ENCODE peak calls at places on chromosome 5, in seven cellular contexts. G is WTC11, O is MM.1S, C is T follicular helper cell, K is dermis microvascular lymphatic vessel endothelial cell, H is mucosa of descending colon, E is pancreas. R is an unnamed sample.

GRCh38 chr5:136613243-136613642 is 247.9 kb upstream of the TRPC7 start:
- DNase-seq in E (no peak), C (no peak), H (no peak), G (no peak), O (no peak), K (no peak), R (no peak)

GRCh38 chr5:114477816-114478330 is 116.0 kb downstream of the KCNN2 start:
- DNase-seq in G (no peak), H (no peak), K (no peak), O (no peak), C (no peak), E (no peak), R (no peak)

GRCh38 chr5:74499236-74499635 is 141.3 kb downstream of the ENC1 start:
- DNase-seq in H (no peak), O (no peak), E (no peak), C (no peak), G (no peak), K (no peak), R (no peak)

GRCh38 chr5:180604271-180604670 is 13.0 kb upstream of the SCGB3A1 start:
- DNase-seq in K (no peak), G (no peak), C (no peak), O (no peak), E (no peak), H (peak; percentile 23), R (no peak)

GRCh38 chr5:151205411-151205810 is 18.5 kb downstream of the CCDC69 start:
- DNase-seq in G (no peak), H (no peak), K (no peak), O (no peak), E (peak; percentile 30), C (no peak), R (peak; percentile 63)

GRCh38 chr5:176383248-176383905 is 5.0 kb downstream of the NOP16 start:
- DNase-seq in H (peak; percentile 48), G (no peak), C (no peak), E (peak; percentile 30), O (no peak), K (no peak), R (no peak)

GRCh38 chr5:170769236-170769635 is 14.3 kb upstream of the GABRP start:
- DNase-seq in K (no peak), C (no peak), H (no peak), O (no peak), G (no peak), E (no peak), R (no peak)

GRCh38 chr5:55187370-55187769 is 14.4 kb upstream of the CDC20B start:
- DNase-seq in C (no peak), K (peak; percentile 39), E (no peak), H (no peak), G (no peak), O (peak; percentile 32), R (no peak)

GRCh38 chr5:55570026-55570425 is 35.3 kb upstream of the PLPP1 start:
- DNase-seq in K (no peak), C (no peak), G (no peak), O (no peak), H (no peak), E (no peak), R (peak; percentile 42)

GRCh38 chr5:24385617-24386016 is 259.2 kb downstream of the CDH10 start:
- DNase-seq in K (no peak), C (no peak), H (no peak), E (no peak), G (no peak), O (no peak), R (no peak)

GRCh38 chr5:76199321-76200318 is 116.4 kb downstream of the SV2C start:
- DNase-seq in H (no peak), C (no peak), G (no peak), K (no peak), O (no peak), E (no peak), R (no peak)

GRCh38 chr5:36878421-36879088 is 2.0 kb downstream of the NIPBL start:
- DNase-seq in G (peak; percentile 66), H (no peak), O (no peak), E (peak; percentile 45), C (no peak), K (peak; percentile 64), R (peak; percentile 89)

GRCh38 chr5:1746371-1747078 is 53.1 kb downstream of the MRPL36 start:
- DNase-seq in K (no peak), H (no peak), G (peak; percentile 8), E (peak; percentile 49), C (no peak), O (no peak), R (no peak)

GRCh38 chr5:137621861-137622823 is 113.7 kb downstream of the KLHL3 start:
- DNase-seq in E (no peak), O (no peak), G (no peak), K (no peak), H (no peak), C (no peak), R (no peak)

GRCh38 chr5:120228262-120229031 is 235.7 kb upstream of the PRR16 start:
- DNase-seq in C (no peak), G (peak; percentile 31), K (no peak), O (no peak), E (no peak), H (no peak), R (peak; percentile 45)

GRCh38 chr5:61115968-61116367 is 46.3 kb downstream of the SMIM15 start:
- DNase-seq in K (no peak), O (peak; percentile 70), C (no peak), E (no peak), G (no peak), H (no peak), R (no peak)

GRCh38 chr5:157059891-157060290 is 975 bp upstream of the HAVCR1 start:
- DNase-seq in C (no peak), K (no peak), G (no peak), O (no peak), E (no peak), H (no peak), R (no peak)

GRCh38 chr5:157855404-157855994 is 3.4 kb downstream of the CLINT1 start:
- DNase-seq in C (no peak), G (peak; percentile 62), K (peak; percentile 78), O (no peak), E (no peak), H (no peak), R (peak; percentile 85)

GRCh38 chr5:65539827-65540226 is 23.1 kb downstream of the CENPK start:
- DNase-seq in H (no peak), C (no peak), O (no peak), G (no peak), E (no peak), K (no peak), R (no peak)

GRCh38 chr5:54093081-54093492 is 217.3 kb downstream of the ARL15 start:
- DNase-seq in K (no peak), O (no peak), H (no peak), E (no peak), C (no peak), G (no peak), R (peak; percentile 29)

R was measured in ELF-1.